ENCODE peak calls at places on chromosomes 7 and 10, in five cellular contexts. G, P, Y, V and C are unnamed samples.

GRCh38 chr7:66781408-66782090 is 41.0 kb downstream of the RABGEF1 start:
- DNase-seq in G (no peak), P (no peak), Y (no peak), V (no peak), C (no peak)

GRCh38 chr10:14665865-14666857 is 108.5 kb downstream of the FAM107B start:
- DNase-seq in G (no peak), P (no peak), Y (no peak), V (no peak), C (no peak)

GRCh38 chr7:43873300-43873699 is 4.0 kb upstream of the MRPS24 start:
- DNase-seq in G (no peak), P (no peak), Y (no peak), V (peak), C (no peak)

GRCh38 chr10:110399163-110400094 is 94.7 kb upstream of the SMNDC1 start:
- DNase-seq in G (peak), P (no peak), Y (peak), V (no peak), C (no peak)

GRCh38 chr7:6162331-6162620 is 110.1 kb downstream of the CYTH3 start:
- DNase-seq in G (no peak), P (no peak), Y (peak), V (peak), C (no peak)

GRCh38 chr7:129859188-129859587 is 93.6 kb downstream of the UBE2H start:
- DNase-seq in G (no peak), P (no peak), Y (no peak), V (no peak), C (no peak)

GRCh38 chr7:90777075-90777864 is 181.1 kb downstream of the CDK14 start:
- DNase-seq in G (no peak), P (no peak), Y (peak), V (no peak), C (no peak)

GRCh38 chr7:98837632-98837972 is 32.2 kb downstream of the TMEM130 start:
- DNase-seq in G (no peak), P (no peak), Y (no peak), V (no peak), C (no peak)

GRCh38 chr7:124671976-124672375 is 93.6 kb downstream of the GPR37 start:
- DNase-seq in G (no peak), P (no peak), Y (no peak), V (no peak), C (no peak)

GRCh38 chr7:116588225-116588624 is 63.4 kb downstream of the CAV1 start:
- DNase-seq in G (no peak), P (peak), Y (no peak), V (no peak), C (no peak)

GRCh38 chr7:102302025-102302424 is 15.4 kb downstream of the SH2B2 start:
- DNase-seq in G (no peak), P (no peak), Y (no peak), V (peak), C (no peak)

GRCh38 chr10:125827133-125827532 is 3.8 kb downstream of the BCCIP start:
- DNase-seq in G (no peak), P (no peak), Y (no peak), V (no peak), C (no peak)

GRCh38 chr10:50917486-50917885 is 32.1 kb upstream of the A1CF start:
- DNase-seq in G (peak), P (no peak), Y (no peak), V (no peak), C (no peak)

GRCh38 chr7:10889266-10889898 is 84.3 kb upstream of the PHF14 start:
- DNase-seq in G (peak), P (no peak), Y (no peak), V (no peak), C (no peak)

GRCh38 chr10:30510184-30510931 is 76.4 kb downstream of the MAP3K8 start:
- DNase-seq in G (peak), P (no peak), Y (no peak), V (peak), C (no peak)

GRCh38 chr7:50416509-50417299 is 33.4 kb downstream of the FIGNL1 start:
- DNase-seq in G (no peak), P (peak), Y (no peak), V (no peak), C (no peak)

GRCh38 chr10:79430506-79430905 is 14.9 kb downstream of the ZCCHC24 start:
- DNase-seq in G (no peak), P (peak), Y (no peak), V (peak), C (no peak)

GRCh38 chr7:158238616-158239289 is 348.9 kb downstream of the PTPRN2 start:
- DNase-seq in G (no peak), P (peak), Y (no peak), V (no peak), C (no peak)

GRCh38 chr7:156080596-156080995 is 268.3 kb upstream of the SHH start:
- DNase-seq in G (no peak), P (no peak), Y (no peak), V (no peak), C (no peak)

GRCh38 chr7:151694828-151695580 is 175.3 kb upstream of the RHEB start:
- DNase-seq in G (no peak), P (peak), Y (peak), V (peak), C (no peak)

GRCh38 chr10:69855346-69856163 is 53.8 kb downstream of the COL13A1 start:
- DNase-seq in G (no peak), P (no peak), Y (no peak), V (no peak), C (no peak)

GRCh38 chr7:31094271-31094670 is 42.2 kb downstream of the ADCYAP1R1 start:
- DNase-seq in G (no peak), P (peak), Y (peak), V (no peak), C (no peak)

GRCh38 chr10:7752251-7752650 is 35.5 kb downstream of the KIN start:
- DNase-seq in G (no peak), P (no peak), Y (no peak), V (no peak), C (no peak)

GRCh38 chr10:7755103-7755502 is 32.7 kb downstream of the KIN start:
- DNase-seq in G (no peak), P (no peak), Y (no peak), V (no peak), C (no peak)

GRCh38 chr10:7756360-7756992 is 31.3 kb downstream of the KIN start:
- DNase-seq in G (no peak), P (no peak), Y (no peak), V (no peak), C (no peak)
- TF ChIP-seq CTCF in G (peak), P (peak), Y (peak), V (no peak), C (no peak)

GRCh38 chr7:53350241-53350640 is 314.8 kb downstream of the POM121L12 start:
- DNase-seq in G (no peak), P (no peak), Y (peak), V (no peak), C (no peak)
- TF ChIP-seq CTCF in G (peak), P (no peak), Y (peak), V (no peak), C (peak)

GRCh38 chr10:43076876-43077420 is at the start of gene RET:
- DNase-seq in G (no peak), P (no peak), Y (no peak), V (no peak), C (peak)

GRCh38 chr10:43074409-43074808 is 2.5 kb upstream of the RET start:
- DNase-seq in G (no peak), P (peak), Y (no peak), V (no peak), C (no peak)

GRCh38 chr10:43076311-43076875 is 476 bp upstream of the RET start:
- DNase-seq in G (no peak), P (no peak), Y (peak), V (no peak), C (no peak)

GRCh38 chr10:43074827-43075611 is 1.9 kb upstream of the RET start:
- DNase-seq in G (no peak), P (peak), Y (peak), V (no peak), C (no peak)

DNA sequence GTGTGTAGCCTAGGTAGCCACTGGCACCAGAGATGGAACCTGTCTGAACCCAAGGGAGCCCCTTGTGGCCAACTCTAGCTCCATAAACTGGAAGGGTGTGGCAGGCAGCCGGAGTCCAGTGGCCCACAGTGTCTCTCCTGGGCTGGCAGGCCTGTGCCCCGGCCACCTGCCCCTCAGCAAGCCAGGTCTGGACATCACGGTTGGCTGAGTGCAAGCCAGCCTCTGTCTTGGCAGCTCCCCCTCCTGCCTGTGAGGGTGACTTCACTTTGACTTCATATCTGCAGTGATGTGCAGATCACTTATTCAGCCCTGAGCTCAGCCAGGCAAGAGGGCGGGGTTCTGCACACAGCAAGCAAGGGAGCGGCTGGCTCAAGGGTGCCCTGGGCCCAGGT is 1.3 kb upstream of the RET start:
- DNase-seq in G (no peak), P (no peak), Y (peak), V (no peak), C (no peak)
- TF ChIP-seq CTCF in G (no peak), P (no peak), Y (no peak), V (no peak), C (no peak)

GRCh38 chr10:132989476-132990415 is 47.4 kb upstream of the CFAP46 start:
- DNase-seq in G (no peak), P (peak), Y (peak), V (no peak), C (no peak)
- TF ChIP-seq CTCF in G (no peak), P (no peak), Y (no peak), V (no peak), C (no peak)

DNA sequence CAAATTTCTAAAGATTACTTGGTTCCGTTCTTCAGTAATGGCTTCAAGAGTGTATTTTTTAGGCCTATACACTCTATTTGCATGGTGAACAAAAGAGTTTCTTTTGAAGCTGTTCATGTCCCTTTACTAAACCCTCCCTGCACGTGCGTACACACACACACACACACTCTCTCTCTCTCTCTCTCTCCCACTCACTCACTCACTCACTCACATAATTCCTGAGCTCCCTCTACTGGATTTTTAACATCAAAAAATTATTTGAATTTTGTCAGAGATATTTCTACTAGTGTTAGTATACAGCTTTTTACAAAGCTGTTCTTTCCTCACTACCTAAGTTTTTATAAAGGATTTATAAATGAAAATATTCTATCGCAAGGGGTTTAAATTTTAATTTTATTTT is 85.9 kb downstream of the UBE3C start:
- DNase-seq in G (no peak), P (no peak), Y (no peak), V (no peak), C (no peak)
- TF ChIP-seq CTCF in G (peak), P (no peak), Y (no peak), V (no peak), C (no peak)

DNA sequence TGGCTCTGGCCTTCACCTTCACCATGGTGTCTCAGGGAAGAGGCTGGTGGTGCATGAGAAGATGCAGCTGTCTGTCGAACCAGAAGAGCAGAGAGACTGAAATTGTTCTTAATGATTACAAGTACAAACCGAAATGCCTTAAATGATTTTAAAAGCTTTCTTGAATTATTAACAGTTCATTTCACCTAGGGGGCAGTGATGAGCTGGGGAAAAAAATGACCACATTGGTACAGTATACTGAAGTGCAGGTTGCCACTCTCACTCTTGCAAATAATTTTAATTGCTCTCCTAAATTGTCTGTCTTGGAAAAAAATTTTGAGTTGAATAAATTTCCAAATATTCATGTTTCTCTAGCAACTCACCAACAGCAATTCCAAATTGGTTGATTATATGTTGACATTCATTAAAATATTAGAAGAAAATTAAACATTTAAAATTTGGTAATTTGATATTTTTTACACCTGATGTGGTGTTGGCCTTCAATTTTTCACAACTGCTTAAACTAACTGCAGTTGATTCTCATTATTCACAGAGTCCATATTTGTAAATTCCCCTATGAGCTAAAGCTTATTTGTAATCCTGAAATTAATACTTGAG is 692.6 kb downstream of the ZWINT start:
- DNase-seq in G (no peak), P (no peak), Y (no peak), V (no peak), C (no peak)
- TF ChIP-seq CTCF in G (no peak), P (no peak), Y (no peak), V (no peak), C (peak)